ENCODE peak calls at places on chromosomes 1 and 21, in four cellular contexts. R, X, A and K are unnamed samples.

GRCh38 chr1:15424981-15425380 is 13.3 kb upstream of the CTRC start:
- DNase-seq in X (no peak), A (no peak), R (no peak), K (no peak)

GRCh38 chr1:104830534-104830933 is 1080.8 kb downstream of the AMY1C start:
- DNase-seq in A (no peak), X (no peak), R (no peak), K (no peak)

GRCh38 chr1:155940993-155941844 is at the start of gene RXFP4:
- DNase-seq in X (no peak), R (no peak), A (no peak), K (no peak)

GRCh38 chr1:6181347-6181770 is 1.2 kb upstream of the CHD5 start:
- DNase-seq in A (no peak), X (no peak), R (no peak), K (no peak)

GRCh38 chr1:17355898-17356297 is 16.1 kb upstream of the PADI6 start:
- DNase-seq in A (no peak), R (no peak), X (no peak), K (no peak)

GRCh38 chr1:43452789-43453441 is 816 bp downstream of the HYI start:
- DNase-seq in A (no peak), X (no peak), R (no peak), K (no peak)

GRCh38 chr21:28669331-28669730 is 323.3 kb downstream of the LTN1 start:
- DNase-seq in R (no peak), X (no peak), A (no peak), K (no peak)

GRCh38 chr1:228066416-228066815 is 16.1 kb upstream of the ARF1 start:
- DNase-seq in A (no peak), X (no peak), R (no peak), K (no peak)

GRCh38 chr21:29217818-29218252 is 80.9 kb upstream of the BACH1 start:
- DNase-seq in X (no peak), A (no peak), R (peak), K (no peak)

GRCh38 chr1:55466921-55467320 is 251.8 kb upstream of the USP24 start:
- DNase-seq in X (no peak), R (no peak), A (no peak), K (no peak)

GRCh38 chr1:65921461-65921860 is 128.8 kb downstream of the PDE4B start:
- DNase-seq in R (no peak), X (no peak), A (no peak), K (no peak)

GRCh38 chr1:81760487-81761097 is 40.1 kb upstream of the ADGRL2 start:
- DNase-seq in A (peak), X (no peak), R (no peak), K (no peak)

GRCh38 chr1:183023601-183024351 is 556 bp downstream of the LAMC1 start:
- DNase-seq in A (peak), R (peak), X (no peak), K (no peak)

GRCh38 chr1:10252508-10252907 is 42.1 kb downstream of the KIF1B start:
- DNase-seq in A (no peak), X (no peak), R (peak), K (no peak)